ENCODE peak calls at places on chromosomes 13 and 19, in eight cellular contexts. One of them, this sample, is unnamed.

GRCh38 chr13:103351035-103351828 is 285.0 kb upstream of the SLC10A2 start:
- DNase-seq in BJ: no peak
- DNase-seq in EH: peak
- DNase-seq in NCI-H1417 treated with DMSO at 0.1 percent for 48 hours: no peak
- DNase-seq in stimulated activated CD4-positive, alpha-beta T cell treated with anti-CD3 and anti-CD28 coated beads, Interleukin-2, amount 100 ng/mL, for 48 hours: no peak
- DNase-seq in naive thymus-derived CD4-positive, alpha-beta T cell: no peak
- DNase-seq in astrocyte of the cerebellum: peak
- DNase-seq in GM06990: no peak
- DNase-seq in this sample: peak

GRCh38 chr19:51259348-51260245 is 8.7 kb downstream of the SIGLECL1 start:
- DNase-seq in astrocyte of the cerebellum: no peak
- DNase-seq in NCI-H1417 treated with DMSO at 0.1 percent for 48 hours: no peak
- DNase-seq in BJ: no peak
- DNase-seq in naive thymus-derived CD4-positive, alpha-beta T cell: peak
- DNase-seq in EH: no peak
- DNase-seq in stimulated activated CD4-positive, alpha-beta T cell treated with anti-CD3 and anti-CD28 coated beads, Interleukin-2, amount 100 ng/mL, for 48 hours: peak
- DNase-seq in GM06990: no peak
- DNase-seq in this sample: no peak

GRCh38 chr13:111006508-111007031 is 91.7 kb upstream of the ANKRD10 start:
- DNase-seq in GM06990: no peak
- DNase-seq in BJ: peak
- DNase-seq in naive thymus-derived CD4-positive, alpha-beta T cell: no peak
- DNase-seq in NCI-H1417 treated with DMSO at 0.1 percent for 48 hours: no peak
- DNase-seq in stimulated activated CD4-positive, alpha-beta T cell treated with anti-CD3 and anti-CD28 coated beads, Interleukin-2, amount 100 ng/mL, for 48 hours: no peak
- DNase-seq in EH: peak
- DNase-seq in astrocyte of the cerebellum: peak
- DNase-seq in this sample: peak

GRCh38 chr19:58229255-58229639 is 533 bp downstream of the ZNF544 start:
- DNase-seq in NCI-H1417 treated with DMSO at 0.1 percent for 48 hours: no peak
- DNase-seq in BJ: no peak
- DNase-seq in naive thymus-derived CD4-positive, alpha-beta T cell: peak
- DNase-seq in astrocyte of the cerebellum: no peak
- DNase-seq in GM06990: no peak
- DNase-seq in EH: peak
- DNase-seq in stimulated activated CD4-positive, alpha-beta T cell treated with anti-CD3 and anti-CD28 coated beads, Interleukin-2, amount 100 ng/mL, for 48 hours: peak
- DNase-seq in this sample: no peak

GRCh38 chr13:35139591-35139990 is 197.5 kb downstream of the NBEA start:
- DNase-seq in astrocyte of the cerebellum: no peak
- DNase-seq in stimulated activated CD4-positive, alpha-beta T cell treated with anti-CD3 and anti-CD28 coated beads, Interleukin-2, amount 100 ng/mL, for 48 hours: no peak
- DNase-seq in BJ: no peak
- DNase-seq in NCI-H1417 treated with DMSO at 0.1 percent for 48 hours: no peak
- DNase-seq in EH: peak
- DNase-seq in naive thymus-derived CD4-positive, alpha-beta T cell: no peak
- DNase-seq in GM06990: no peak
- DNase-seq in this sample: no peak

GRCh38 chr13:40786568-40786996 is 2.8 kb upstream of the SLC25A15 start:
- DNase-seq in BJ: no peak
- DNase-seq in EH: peak
- DNase-seq in GM06990: no peak
- DNase-seq in astrocyte of the cerebellum: no peak
- DNase-seq in stimulated activated CD4-positive, alpha-beta T cell treated with anti-CD3 and anti-CD28 coated beads, Interleukin-2, amount 100 ng/mL, for 48 hours: no peak
- DNase-seq in NCI-H1417 treated with DMSO at 0.1 percent for 48 hours: no peak
- DNase-seq in naive thymus-derived CD4-positive, alpha-beta T cell: no peak
- DNase-seq in this sample: no peak

GRCh38 chr13:83503424-83503823 is 378.9 kb downstream of the SLITRK1 start:
- DNase-seq in BJ: no peak
- DNase-seq in EH: peak
- DNase-seq in GM06990: no peak
- DNase-seq in NCI-H1417 treated with DMSO at 0.1 percent for 48 hours: no peak
- DNase-seq in stimulated activated CD4-positive, alpha-beta T cell treated with anti-CD3 and anti-CD28 coated beads, Interleukin-2, amount 100 ng/mL, for 48 hours: no peak
- DNase-seq in astrocyte of the cerebellum: peak
- DNase-seq in naive thymus-derived CD4-positive, alpha-beta T cell: no peak
- DNase-seq in this sample: no peak

GRCh38 chr19:5795382-5795919 is 4.5 kb upstream of the DUS3L start:
- DNase-seq in GM06990: no peak
- DNase-seq in BJ: no peak
- DNase-seq in NCI-H1417 treated with DMSO at 0.1 percent for 48 hours: no peak
- DNase-seq in naive thymus-derived CD4-positive, alpha-beta T cell: no peak
- DNase-seq in astrocyte of the cerebellum: no peak
- DNase-seq in EH: no peak
- DNase-seq in stimulated activated CD4-positive, alpha-beta T cell treated with anti-CD3 and anti-CD28 coated beads, Interleukin-2, amount 100 ng/mL, for 48 hours: no peak
- DNase-seq in this sample: no peak

GRCh38 chr19:44600466-44600865 is 12.9 kb upstream of the IGSF23 start:
- DNase-seq in astrocyte of the cerebellum: no peak
- DNase-seq in naive thymus-derived CD4-positive, alpha-beta T cell: no peak
- DNase-seq in GM06990: no peak
- DNase-seq in EH: no peak
- DNase-seq in NCI-H1417 treated with DMSO at 0.1 percent for 48 hours: no peak
- DNase-seq in BJ: no peak
- DNase-seq in stimulated activated CD4-positive, alpha-beta T cell treated with anti-CD3 and anti-CD28 coated beads, Interleukin-2, amount 100 ng/mL, for 48 hours: no peak
- DNase-seq in this sample: no peak

GRCh38 chr19:37855098-37855497 is 51.3 kb downstream of the WDR87 start:
- DNase-seq in stimulated activated CD4-positive, alpha-beta T cell treated with anti-CD3 and anti-CD28 coated beads, Interleukin-2, amount 100 ng/mL, for 48 hours: peak
- DNase-seq in GM06990: peak
- DNase-seq in NCI-H1417 treated with DMSO at 0.1 percent for 48 hours: no peak
- DNase-seq in EH: no peak
- DNase-seq in naive thymus-derived CD4-positive, alpha-beta T cell: peak
- DNase-seq in BJ: no peak
- DNase-seq in astrocyte of the cerebellum: no peak
- DNase-seq in this sample: peak

GRCh38 chr19:37699057-37699456 is 20.5 kb downstream of the ZNF607 start:
- DNase-seq in GM06990: no peak
- DNase-seq in BJ: no peak
- DNase-seq in astrocyte of the cerebellum: no peak
- DNase-seq in NCI-H1417 treated with DMSO at 0.1 percent for 48 hours: no peak
- DNase-seq in EH: peak
- DNase-seq in naive thymus-derived CD4-positive, alpha-beta T cell: no peak
- DNase-seq in stimulated activated CD4-positive, alpha-beta T cell treated with anti-CD3 and anti-CD28 coated beads, Interleukin-2, amount 100 ng/mL, for 48 hours: no peak
- DNase-seq in this sample: no peak

GRCh38 chr19:19552811-19553210 is 14.7 kb downstream of the CILP2 start:
- DNase-seq in naive thymus-derived CD4-positive, alpha-beta T cell: no peak
- DNase-seq in BJ: no peak
- DNase-seq in stimulated activated CD4-positive, alpha-beta T cell treated with anti-CD3 and anti-CD28 coated beads, Interleukin-2, amount 100 ng/mL, for 48 hours: no peak
- DNase-seq in astrocyte of the cerebellum: no peak
- DNase-seq in NCI-H1417 treated with DMSO at 0.1 percent for 48 hours: no peak
- DNase-seq in EH: peak
- DNase-seq in GM06990: no peak
- DNase-seq in this sample: peak

GRCh38 chr19:2949939-2950285 is 5.1 kb upstream of the ZNF77 start:
- DNase-seq in GM06990: no peak
- DNase-seq in naive thymus-derived CD4-positive, alpha-beta T cell: no peak
- DNase-seq in BJ: no peak
- DNase-seq in astrocyte of the cerebellum: no peak
- DNase-seq in stimulated activated CD4-positive, alpha-beta T cell treated with anti-CD3 and anti-CD28 coated beads, Interleukin-2, amount 100 ng/mL, for 48 hours: no peak
- DNase-seq in EH: no peak
- DNase-seq in NCI-H1417 treated with DMSO at 0.1 percent for 48 hours: no peak
- DNase-seq in this sample: no peak

GRCh38 chr13:83709751-83710515 is 172.3 kb downstream of the SLITRK1 start:
- DNase-seq in GM06990: no peak
- DNase-seq in astrocyte of the cerebellum: no peak
- DNase-seq in NCI-H1417 treated with DMSO at 0.1 percent for 48 hours: no peak
- DNase-seq in BJ: no peak
- DNase-seq in naive thymus-derived CD4-positive, alpha-beta T cell: no peak
- DNase-seq in EH: peak
- DNase-seq in stimulated activated CD4-positive, alpha-beta T cell treated with anti-CD3 and anti-CD28 coated beads, Interleukin-2, amount 100 ng/mL, for 48 hours: no peak
- DNase-seq in this sample: no peak

GRCh38 chr19:7191946-7192691 is 102.1 kb downstream of the INSR start:
- DNase-seq in GM06990: peak
- DNase-seq in naive thymus-derived CD4-positive, alpha-beta T cell: peak
- DNase-seq in astrocyte of the cerebellum: no peak
- DNase-seq in NCI-H1417 treated with DMSO at 0.1 percent for 48 hours: no peak
- DNase-seq in stimulated activated CD4-positive, alpha-beta T cell treated with anti-CD3 and anti-CD28 coated beads, Interleukin-2, amount 100 ng/mL, for 48 hours: no peak
- DNase-seq in EH: peak
- DNase-seq in BJ: no peak
- DNase-seq in this sample: peak

GRCh38 chr13:113402471-113403254 is 38.7 kb upstream of the GRTP1 start:
- DNase-seq in stimulated activated CD4-positive, alpha-beta T cell treated with anti-CD3 and anti-CD28 coated beads, Interleukin-2, amount 100 ng/mL, for 48 hours: no peak
- DNase-seq in naive thymus-derived CD4-positive, alpha-beta T cell: no peak
- DNase-seq in BJ: no peak
- DNase-seq in NCI-H1417 treated with DMSO at 0.1 percent for 48 hours: no peak
- DNase-seq in EH: no peak
- DNase-seq in GM06990: no peak
- DNase-seq in astrocyte of the cerebellum: no peak
- DNase-seq in this sample: no peak

GRCh38 chr19:39341720-39342604 is at the start of gene SAMD4B:
- DNase-seq in EH: peak
- DNase-seq in naive thymus-derived CD4-positive, alpha-beta T cell: peak
- DNase-seq in stimulated activated CD4-positive, alpha-beta T cell treated with anti-CD3 and anti-CD28 coated beads, Interleukin-2, amount 100 ng/mL, for 48 hours: peak
- DNase-seq in astrocyte of the cerebellum: peak
- DNase-seq in GM06990: peak
- DNase-seq in BJ: peak
- DNase-seq in NCI-H1417 treated with DMSO at 0.1 percent for 48 hours: peak
- DNase-seq in this sample: peak

GRCh38 chr13:99923877-99924582 is 47.5 kb downstream of the ZIC5 start:
- DNase-seq in NCI-H1417 treated with DMSO at 0.1 percent for 48 hours: no peak
- DNase-seq in stimulated activated CD4-positive, alpha-beta T cell treated with anti-CD3 and anti-CD28 coated beads, Interleukin-2, amount 100 ng/mL, for 48 hours: no peak
- DNase-seq in EH: no peak
- DNase-seq in astrocyte of the cerebellum: no peak
- DNase-seq in GM06990: no peak
- DNase-seq in naive thymus-derived CD4-positive, alpha-beta T cell: no peak
- DNase-seq in BJ: no peak
- DNase-seq in this sample: no peak

GRCh38 chr13:47117268-47117667 is 220.4 kb upstream of the HTR2A start:
- DNase-seq in GM06990: no peak
- DNase-seq in astrocyte of the cerebellum: no peak
- DNase-seq in naive thymus-derived CD4-positive, alpha-beta T cell: no peak
- DNase-seq in stimulated activated CD4-positive, alpha-beta T cell treated with anti-CD3 and anti-CD28 coated beads, Interleukin-2, amount 100 ng/mL, for 48 hours: no peak
- DNase-seq in BJ: peak
- DNase-seq in EH: peak
- DNase-seq in NCI-H1417 treated with DMSO at 0.1 percent for 48 hours: no peak
- DNase-seq in this sample: no peak

GRCh38 chr13:48072304-48072703 is 22.6 kb downstream of the MED4 start:
- DNase-seq in EH: no peak
- DNase-seq in astrocyte of the cerebellum: no peak
- DNase-seq in stimulated activated CD4-positive, alpha-beta T cell treated with anti-CD3 and anti-CD28 coated beads, Interleukin-2, amount 100 ng/mL, for 48 hours: no peak
- DNase-seq in GM06990: no peak
- DNase-seq in BJ: no peak
- DNase-seq in naive thymus-derived CD4-positive, alpha-beta T cell: no peak
- DNase-seq in NCI-H1417 treated with DMSO at 0.1 percent for 48 hours: no peak
- DNase-seq in this sample: no peak

GRCh38 chr19:41930926-41931592 is 2.8 kb upstream of the ERFL start:
- DNase-seq in NCI-H1417 treated with DMSO at 0.1 percent for 48 hours: no peak
- DNase-seq in GM06990: no peak
- DNase-seq in naive thymus-derived CD4-positive, alpha-beta T cell: no peak
- DNase-seq in EH: no peak
- DNase-seq in stimulated activated CD4-positive, alpha-beta T cell treated with anti-CD3 and anti-CD28 coated beads, Interleukin-2, amount 100 ng/mL, for 48 hours: no peak
- DNase-seq in astrocyte of the cerebellum: no peak
- DNase-seq in BJ: no peak
- DNase-seq in this sample: no peak

GRCh38 chr13:51585696-51586095 is 1.4 kb downstream of the WDFY2 start:
- DNase-seq in astrocyte of the cerebellum: no peak
- DNase-seq in BJ: no peak
- DNase-seq in EH: peak
- DNase-seq in NCI-H1417 treated with DMSO at 0.1 percent for 48 hours: no peak
- DNase-seq in GM06990: no peak
- DNase-seq in naive thymus-derived CD4-positive, alpha-beta T cell: no peak
- DNase-seq in stimulated activated CD4-positive, alpha-beta T cell treated with anti-CD3 and anti-CD28 coated beads, Interleukin-2, amount 100 ng/mL, for 48 hours: no peak
- DNase-seq in this sample: no peak

GRCh38 chr19:41261474-41262190 is 2.5 kb upstream of the HNRNPUL1 start:
- DNase-seq in stimulated activated CD4-positive, alpha-beta T cell treated with anti-CD3 and anti-CD28 coated beads, Interleukin-2, amount 100 ng/mL, for 48 hours: peak
- DNase-seq in GM06990: no peak
- DNase-seq in naive thymus-derived CD4-positive, alpha-beta T cell: no peak
- DNase-seq in BJ: no peak
- DNase-seq in EH: no peak
- DNase-seq in astrocyte of the cerebellum: no peak
- DNase-seq in NCI-H1417 treated with DMSO at 0.1 percent for 48 hours: no peak
- DNase-seq in this sample: no peak

GRCh38 chr19:17488593-17489391 is 18.5 kb downstream of the SLC27A1 start:
- DNase-seq in NCI-H1417 treated with DMSO at 0.1 percent for 48 hours: no peak
- DNase-seq in EH: peak
- DNase-seq in GM06990: peak
- DNase-seq in naive thymus-derived CD4-positive, alpha-beta T cell: peak
- DNase-seq in stimulated activated CD4-positive, alpha-beta T cell treated with anti-CD3 and anti-CD28 coated beads, Interleukin-2, amount 100 ng/mL, for 48 hours: peak
- DNase-seq in astrocyte of the cerebellum: no peak
- DNase-seq in BJ: no peak
- DNase-seq in this sample: peak

GRCh38 chr19:32537626-32538025 is 43.4 kb upstream of the PDCD5 start:
- DNase-seq in NCI-H1417 treated with DMSO at 0.1 percent for 48 hours: no peak
- DNase-seq in stimulated activated CD4-positive, alpha-beta T cell treated with anti-CD3 and anti-CD28 coated beads, Interleukin-2, amount 100 ng/mL, for 48 hours: no peak
- DNase-seq in astrocyte of the cerebellum: no peak
- DNase-seq in naive thymus-derived CD4-positive, alpha-beta T cell: no peak
- DNase-seq in GM06990: no peak
- DNase-seq in BJ: no peak
- DNase-seq in EH: no peak
- DNase-seq in this sample: no peak

GRCh38 chr13:97288486-97288900 is 66.4 kb downstream of the MBNL2 start:
- DNase-seq in BJ: no peak
- DNase-seq in NCI-H1417 treated with DMSO at 0.1 percent for 48 hours: no peak
- DNase-seq in astrocyte of the cerebellum: no peak
- DNase-seq in GM06990: no peak
- DNase-seq in naive thymus-derived CD4-positive, alpha-beta T cell: no peak
- DNase-seq in stimulated activated CD4-positive, alpha-beta T cell treated with anti-CD3 and anti-CD28 coated beads, Interleukin-2, amount 100 ng/mL, for 48 hours: no peak
- DNase-seq in EH: no peak
- DNase-seq in this sample: no peak

GRCh38 chr19:47699360-47699917 is 13.8 kb upstream of the EHD2 start:
- DNase-seq in EH: peak
- DNase-seq in BJ: no peak
- DNase-seq in astrocyte of the cerebellum: no peak
- DNase-seq in GM06990: peak
- DNase-seq in naive thymus-derived CD4-positive, alpha-beta T cell: peak
- DNase-seq in NCI-H1417 treated with DMSO at 0.1 percent for 48 hours: no peak
- DNase-seq in stimulated activated CD4-positive, alpha-beta T cell treated with anti-CD3 and anti-CD28 coated beads, Interleukin-2, amount 100 ng/mL, for 48 hours: peak
- DNase-seq in this sample: peak

GRCh38 chr19:4803736-4804695 is 12.5 kb downstream of the FEM1A start:
- DNase-seq in astrocyte of the cerebellum: no peak
- DNase-seq in EH: peak
- DNase-seq in GM06990: peak
- DNase-seq in stimulated activated CD4-positive, alpha-beta T cell treated with anti-CD3 and anti-CD28 coated beads, Interleukin-2, amount 100 ng/mL, for 48 hours: peak
- DNase-seq in naive thymus-derived CD4-positive, alpha-beta T cell: peak
- DNase-seq in BJ: no peak
- DNase-seq in NCI-H1417 treated with DMSO at 0.1 percent for 48 hours: no peak
- DNase-seq in this sample: peak

GRCh38 chr13:92989301-92989700 is 237.3 kb upstream of the GPC6 start:
- DNase-seq in naive thymus-derived CD4-positive, alpha-beta T cell: no peak
- DNase-seq in GM06990: no peak
- DNase-seq in stimulated activated CD4-positive, alpha-beta T cell treated with anti-CD3 and anti-CD28 coated beads, Interleukin-2, amount 100 ng/mL, for 48 hours: no peak
- DNase-seq in NCI-H1417 treated with DMSO at 0.1 percent for 48 hours: no peak
- DNase-seq in EH: no peak
- DNase-seq in BJ: no peak
- DNase-seq in astrocyte of the cerebellum: no peak
- DNase-seq in this sample: no peak